ENCODE peak calls at places on chromosomes 2 and 18, in nine cellular contexts. M is HS-27A; B is kidney glomerular epithelial cell; I is CD4-positive, alpha-beta memory T cell; T is NCI-H1105; S is CD8-positive, alpha-beta T cell; U is kidney tubule cell; E is NCI-H1694 treated with DMSO at 0.1 percent for 48 hours; G is activated T-cell treated with anti-CD3 and anti-CD28 coated beads, Interleukin-2, amount 50 U/mL, for 24 hours. Q is an unnamed sample.

GRCh38 chr2:112483047-112483473 is 1.1 kb downstream of the TTL start:
- DNase-seq in S (no peak), U (peak), I (no peak), M (peak), T (peak), E (peak), G (no peak), B (peak), Q (peak)

GRCh38 chr2:191150451-191151314 is at the start of gene STAT4:
- DNase-seq in M (no peak), G (peak), T (no peak), S (peak), I (peak), E (no peak), B (no peak), U (peak), Q (peak)

GRCh38 chr2:38485734-38486133 is 108.7 kb upstream of the ATL2 start:
- DNase-seq in S (no peak), E (no peak), M (no peak), I (no peak), U (no peak), G (no peak), T (no peak), B (no peak), Q (no peak)

GRCh38 chr2:41283079-41283765 is 764.6 kb upstream of the PKDCC start:
- DNase-seq in E (no peak), B (no peak), I (no peak), G (no peak), S (no peak), U (no peak), T (no peak), M (peak), Q (no peak)

GRCh38 chr2:209532321-209532720 is 108.5 kb downstream of the MAP2 start:
- DNase-seq in S (no peak), T (no peak), G (no peak), E (no peak), B (no peak), M (no peak), I (no peak), U (no peak), Q (no peak)

GRCh38 chr2:192010073-192010472 is 163.2 kb upstream of the CAVIN2 start:
- DNase-seq in U (no peak), B (no peak), E (no peak), M (no peak), T (no peak), S (no peak), G (no peak), I (no peak), Q (no peak)

GRCh38 chr2:239396881-239397681 is 3.7 kb downstream of the HDAC4 start:
- DNase-seq in M (no peak), B (no peak), T (no peak), I (peak), E (no peak), U (peak), S (peak), G (peak), Q (no peak)

GRCh38 chr2:84132371-84132770 is 326.7 kb downstream of the SUCLG1 start:
- DNase-seq in E (no peak), M (no peak), T (no peak), B (no peak), I (no peak), G (no peak), S (no peak), U (no peak), Q (no peak)

GRCh38 chr2:191845248-191845715 is 1.6 kb downstream of the CAVIN2 start:
- DNase-seq in U (no peak), M (no peak), B (peak), I (no peak), T (no peak), E (no peak), S (no peak), G (no peak), Q (no peak)

GRCh38 chr18:22282311-22283235 is 113.2 kb downstream of the GATA6 start:
- DNase-seq in S (peak), M (peak), E (no peak), U (peak), G (peak), T (no peak), I (peak), B (peak), Q (peak)

GRCh38 chr2:238473014-238473413 is 46.3 kb downstream of the ASB1 start:
- DNase-seq in T (no peak), I (no peak), B (no peak), U (no peak), S (no peak), M (no peak), G (no peak), E (no peak), Q (no peak)

GRCh38 chr2:222915092-222915957 is 54.5 kb downstream of the ACSL3 start:
- DNase-seq in G (no peak), M (no peak), I (no peak), S (no peak), E (peak), U (peak), T (no peak), B (peak), Q (no peak)

GRCh38 chr2:60899892-60900249 is 18.5 kb downstream of the REL start:
- DNase-seq in I (no peak), B (no peak), T (no peak), G (no peak), E (no peak), U (no peak), S (no peak), M (no peak), Q (no peak)

GRCh38 chr2:38733300-38733971 is 17.7 kb downstream of the SRSF7 start:
- DNase-seq in U (no peak), S (no peak), M (no peak), G (peak), T (no peak), E (no peak), B (no peak), I (no peak), Q (no peak)

GRCh38 chr18:9708882-9709877 is 1.1 kb downstream of the RAB31 start:
- DNase-seq in G (peak), I (no peak), M (no peak), B (no peak), U (peak), E (no peak), T (no peak), S (no peak), Q (no peak)

GRCh38 chr2:164826293-164827243 is 15.1 kb downstream of the COBLL1 start:
- DNase-seq in T (no peak), M (no peak), S (no peak), E (peak), G (no peak), U (peak), B (no peak), I (no peak), Q (no peak)

Q was measured in NCI-H774.